ENCODE peak calls at places on chromosome 1, in six cellular contexts. One of them, this sample, is unnamed.

GRCh38 chr1:228490120-228491078 is 3.2 kb downstream of the RNF187 start:
- DNase-seq in endothelial cell: no peak
- DNase-seq in psoas muscle: peak
- DNase-seq in testis: no peak
- DNase-seq in body of pancreas: no peak
- DNase-seq in epithelial cell of esophagus: no peak
- DNase-seq in this sample: no peak

GRCh38 chr1:230067871-230068814 is 1.1 kb downstream of the GALNT2 start:
- DNase-seq in endothelial cell: peak
- DNase-seq in epithelial cell of esophagus: peak
- DNase-seq in testis: peak
- DNase-seq in body of pancreas: peak
- DNase-seq in psoas muscle: peak
- DNase-seq in this sample: peak

GRCh38 chr1:231806623-231807470 is 180.3 kb downstream of the DISC1 start:
- DNase-seq in body of pancreas: peak
- DNase-seq in endothelial cell: peak
- DNase-seq in testis: peak
- DNase-seq in psoas muscle: peak
- DNase-seq in epithelial cell of esophagus: peak
- DNase-seq in this sample: peak

GRCh38 chr1:77476460-77476859 is 194.6 kb downstream of the AK5 start:
- DNase-seq in testis: no peak
- DNase-seq in epithelial cell of esophagus: no peak
- DNase-seq in endothelial cell: no peak
- DNase-seq in body of pancreas: no peak
- DNase-seq in psoas muscle: no peak
- DNase-seq in this sample: no peak

GRCh38 chr1:239858058-239858457 is 233.6 kb upstream of the FMN2 start:
- DNase-seq in psoas muscle: no peak
- DNase-seq in body of pancreas: no peak
- DNase-seq in endothelial cell: no peak
- DNase-seq in testis: no peak
- DNase-seq in epithelial cell of esophagus: peak
- DNase-seq in this sample: no peak

GRCh38 chr1:85406887-85407593 is 57.9 kb downstream of the DDAH1 start:
- DNase-seq in testis: peak
- DNase-seq in psoas muscle: no peak
- DNase-seq in endothelial cell: no peak
- DNase-seq in epithelial cell of esophagus: peak
- DNase-seq in body of pancreas: peak
- DNase-seq in this sample: no peak

GRCh38 chr1:223748405-223748772 is 36.0 kb downstream of the CAPN2 start:
- DNase-seq in body of pancreas: no peak
- DNase-seq in testis: no peak
- DNase-seq in endothelial cell: no peak
- DNase-seq in psoas muscle: peak
- DNase-seq in epithelial cell of esophagus: no peak
- DNase-seq in this sample: no peak

GRCh38 chr1:10867914-10868598 is 71.6 kb upstream of the CASZ1 start:
- DNase-seq in epithelial cell of esophagus: no peak
- DNase-seq in endothelial cell: no peak
- DNase-seq in psoas muscle: peak
- DNase-seq in body of pancreas: no peak
- DNase-seq in testis: no peak
- DNase-seq in this sample: no peak

GRCh38 chr1:204383163-204383904 is 23.6 kb upstream of the PLEKHA6 start:
- DNase-seq in testis: no peak
- DNase-seq in endothelial cell: no peak
- DNase-seq in psoas muscle: no peak
- DNase-seq in body of pancreas: no peak
- DNase-seq in epithelial cell of esophagus: no peak
- DNase-seq in this sample: no peak

GRCh38 chr1:89757532-89757931 is 63.3 kb upstream of the LRRC8D start:
- DNase-seq in psoas muscle: no peak
- DNase-seq in body of pancreas: peak
- DNase-seq in testis: no peak
- DNase-seq in epithelial cell of esophagus: no peak
- DNase-seq in endothelial cell: peak
- DNase-seq in this sample: peak

GRCh38 chr1:113146242-113147072 is 73.5 kb downstream of the LRIG2 start:
- DNase-seq in endothelial cell: no peak
- DNase-seq in body of pancreas: no peak
- DNase-seq in testis: no peak
- DNase-seq in psoas muscle: no peak
- DNase-seq in epithelial cell of esophagus: no peak
- DNase-seq in this sample: no peak

GRCh38 chr1:26721669-26722355 is 26.0 kb downstream of the ARID1A start:
- DNase-seq in psoas muscle: no peak
- DNase-seq in epithelial cell of esophagus: no peak
- DNase-seq in endothelial cell: no peak
- DNase-seq in body of pancreas: no peak
- DNase-seq in testis: no peak
- DNase-seq in this sample: peak

GRCh38 chr1:203593723-203594122 is 32.9 kb upstream of the ATP2B4 start:
- DNase-seq in epithelial cell of esophagus: peak
- DNase-seq in psoas muscle: peak
- DNase-seq in testis: peak
- DNase-seq in endothelial cell: no peak
- DNase-seq in body of pancreas: peak
- DNase-seq in this sample: peak

GRCh38 chr1:169427081-169427611 is at the start of gene CCDC181:
- DNase-seq in endothelial cell: peak
- DNase-seq in body of pancreas: peak
- DNase-seq in epithelial cell of esophagus: peak
- DNase-seq in psoas muscle: peak
- DNase-seq in testis: peak
- DNase-seq in this sample: peak

GRCh38 chr1:84851839-84852238 is 41.2 kb downstream of the LPAR3 start:
- DNase-seq in epithelial cell of esophagus: peak
- DNase-seq in endothelial cell: no peak
- DNase-seq in body of pancreas: no peak
- DNase-seq in psoas muscle: no peak
- DNase-seq in testis: no peak
- DNase-seq in this sample: no peak

GRCh38 chr1:232352956-232353355 is 277.0 kb downstream of the SIPA1L2 start:
- DNase-seq in epithelial cell of esophagus: no peak
- DNase-seq in endothelial cell: no peak
- DNase-seq in testis: no peak
- DNase-seq in body of pancreas: no peak
- DNase-seq in psoas muscle: no peak
- DNase-seq in this sample: no peak

GRCh38 chr1:14599173-14599754 is 779 bp downstream of the KAZN start:
- DNase-seq in testis: peak
- DNase-seq in epithelial cell of esophagus: no peak
- DNase-seq in body of pancreas: no peak
- DNase-seq in psoas muscle: no peak
- DNase-seq in endothelial cell: peak
- DNase-seq in this sample: peak

GRCh38 chr1:29197590-29197924 is 15.9 kb upstream of the SRSF4 start:
- DNase-seq in endothelial cell: peak
- DNase-seq in psoas muscle: no peak
- DNase-seq in testis: peak
- DNase-seq in body of pancreas: peak
- DNase-seq in epithelial cell of esophagus: peak
- DNase-seq in this sample: peak
- TF ChIP-seq CTCF in endothelial cell: no peak
- TF ChIP-seq CTCF in psoas muscle: peak
- TF ChIP-seq CTCF in testis: peak
- TF ChIP-seq CTCF in body of pancreas: no peak
- TF ChIP-seq CTCF in epithelial cell of esophagus: peak
- TF ChIP-seq CTCF in this sample: no peak

GRCh38 chr1:196598902-196599301 is 9.3 kb downstream of the KCNT2 start:
- DNase-seq in psoas muscle: no peak
- DNase-seq in testis: no peak
- DNase-seq in body of pancreas: no peak
- DNase-seq in endothelial cell: no peak
- DNase-seq in epithelial cell of esophagus: no peak
- DNase-seq in this sample: no peak
- TF ChIP-seq CTCF in psoas muscle: no peak
- TF ChIP-seq CTCF in testis: no peak
- TF ChIP-seq CTCF in body of pancreas: no peak
- TF ChIP-seq CTCF in endothelial cell: no peak
- TF ChIP-seq CTCF in epithelial cell of esophagus: no peak
- TF ChIP-seq CTCF in this sample: no peak

GRCh38 chr1:78688701-78689100 is 39.1 kb downstream of the IFI44 start:
- DNase-seq in endothelial cell: no peak
- DNase-seq in body of pancreas: no peak
- DNase-seq in testis: no peak
- DNase-seq in epithelial cell of esophagus: peak
- DNase-seq in psoas muscle: no peak
- DNase-seq in this sample: no peak
- TF ChIP-seq CTCF in endothelial cell: no peak
- TF ChIP-seq CTCF in body of pancreas: no peak
- TF ChIP-seq CTCF in testis: no peak
- TF ChIP-seq CTCF in epithelial cell of esophagus: peak
- TF ChIP-seq CTCF in psoas muscle: no peak
- TF ChIP-seq CTCF in this sample: no peak

GRCh38 chr1:94329986-94330385 is 88.2 kb upstream of the ABCD3 start:
- DNase-seq in epithelial cell of esophagus: peak
- DNase-seq in endothelial cell: no peak
- DNase-seq in testis: peak
- DNase-seq in psoas muscle: no peak
- DNase-seq in body of pancreas: no peak
- DNase-seq in this sample: no peak
- TF ChIP-seq CTCF in epithelial cell of esophagus: no peak
- TF ChIP-seq CTCF in endothelial cell: peak
- TF ChIP-seq CTCF in testis: peak
- TF ChIP-seq CTCF in psoas muscle: no peak
- TF ChIP-seq CTCF in body of pancreas: peak
- TF ChIP-seq CTCF in this sample: no peak

GRCh38 chr1:17439250-17440073 is at the start of gene RCC2:
- DNase-seq in body of pancreas: peak
- DNase-seq in endothelial cell: peak
- DNase-seq in psoas muscle: peak
- DNase-seq in testis: peak
- DNase-seq in epithelial cell of esophagus: peak
- DNase-seq in this sample: peak
- TF ChIP-seq CTCF in body of pancreas: no peak
- TF ChIP-seq CTCF in endothelial cell: no peak
- TF ChIP-seq CTCF in psoas muscle: peak
- TF ChIP-seq CTCF in testis: peak
- TF ChIP-seq CTCF in epithelial cell of esophagus: no peak
- TF ChIP-seq CTCF in this sample: no peak

GRCh38 chr1:24931481-24932221 is 1.6 kb upstream of the RUNX3 start:
- DNase-seq in body of pancreas: no peak
- DNase-seq in testis: no peak
- DNase-seq in endothelial cell: no peak
- DNase-seq in epithelial cell of esophagus: no peak
- DNase-seq in psoas muscle: no peak
- DNase-seq in this sample: no peak
- TF ChIP-seq CTCF in body of pancreas: no peak
- TF ChIP-seq CTCF in testis: no peak
- TF ChIP-seq CTCF in endothelial cell: no peak
- TF ChIP-seq CTCF in epithelial cell of esophagus: no peak
- TF ChIP-seq CTCF in psoas muscle: no peak
- TF ChIP-seq CTCF in this sample: no peak

DNA sequence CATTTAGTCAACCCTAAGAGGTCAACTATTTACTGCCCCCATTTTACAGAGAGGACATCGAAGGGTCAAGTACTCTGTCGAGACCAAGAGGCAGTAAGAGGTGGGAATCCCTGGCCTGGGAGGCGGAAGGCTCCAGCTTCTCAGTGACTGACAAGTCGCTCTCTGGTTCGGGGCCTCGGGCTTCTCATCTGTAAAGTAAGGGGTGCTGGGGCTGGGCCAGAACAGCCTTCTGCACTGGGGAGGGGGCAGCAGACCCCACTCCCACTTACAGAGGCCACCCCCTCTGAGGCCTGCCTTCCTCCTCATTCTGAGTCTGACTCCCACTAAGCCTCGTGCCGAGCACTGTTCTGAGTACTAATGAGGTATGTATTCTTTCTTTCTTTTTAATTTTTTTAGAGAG is 17.0 kb upstream of the IFNLR1 start:
- DNase-seq in body of pancreas: no peak
- DNase-seq in psoas muscle: no peak
- DNase-seq in epithelial cell of esophagus: no peak
- DNase-seq in endothelial cell: no peak
- DNase-seq in testis: no peak
- DNase-seq in this sample: no peak
- TF ChIP-seq CTCF in body of pancreas: no peak
- TF ChIP-seq CTCF in psoas muscle: no peak
- TF ChIP-seq CTCF in epithelial cell of esophagus: no peak
- TF ChIP-seq CTCF in endothelial cell: no peak
- TF ChIP-seq CTCF in testis: no peak
- TF ChIP-seq CTCF in this sample: no peak

GRCh38 chr1:220813013-220813412 is 26.3 kb downstream of the MTARC1 start:
- DNase-seq in epithelial cell of esophagus: no peak
- DNase-seq in psoas muscle: no peak
- DNase-seq in testis: no peak
- DNase-seq in body of pancreas: no peak
- DNase-seq in endothelial cell: no peak
- DNase-seq in this sample: no peak
- TF ChIP-seq CTCF in epithelial cell of esophagus: no peak
- TF ChIP-seq CTCF in psoas muscle: no peak
- TF ChIP-seq CTCF in testis: no peak
- TF ChIP-seq CTCF in body of pancreas: no peak
- TF ChIP-seq CTCF in endothelial cell: no peak
- TF ChIP-seq CTCF in this sample: no peak

This sample was measured in GM20000.